ENCODE peak calls at places on chromosomes 4 and X, in five cellular contexts. L is hepatocyte; Y is MM.1S; A is psoas muscle; N is CD4-positive, alpha-beta T cell. X is an unnamed sample.

GRCh38 chr4:146638801-146639351 is at the start of gene POU4F2:
- DNase-seq in L (peak), Y (no peak), A (no peak), N (no peak), X (peak)

GRCh38 chrX:65838674-65839073 is 171.2 kb downstream of the MSN start:
- DNase-seq in L (no peak), Y (no peak), A (no peak), N (no peak), X (no peak)

GRCh38 chr4:74999714-75000309 is 66.9 kb downstream of the PARM1 start:
- DNase-seq in L (no peak), Y (no peak), A (no peak), N (no peak), X (no peak)

GRCh38 chr4:177001271-177002175 is 208.8 kb upstream of the VEGFC start:
- DNase-seq in L (no peak), Y (no peak), A (no peak), N (no peak), X (no peak)

GRCh38 chr4:4411906-4412305 is 25.0 kb downstream of the NSG1 start:
- DNase-seq in L (no peak), Y (no peak), A (peak), N (no peak), X (no peak)

GRCh38 chrX:79161655-79162054 is 17.2 kb downstream of the GPR174 start:
- DNase-seq in L (no peak), Y (peak), A (no peak), N (peak), X (no peak)

GRCh38 chr4:57270350-57270749 is 160.2 kb upstream of the IGFBP7 start:
- DNase-seq in L (peak), Y (no peak), A (peak), N (no peak), X (no peak)

GRCh38 chrX:133865761-133866470 is 119.5 kb downstream of the GPC3 start:
- DNase-seq in L (no peak), Y (no peak), A (no peak), N (no peak), X (no peak)

GRCh38 chrX:57929373-57929772 is 19.1 kb upstream of the ZXDA start:
- DNase-seq in L (no peak), Y (peak), A (no peak), N (no peak), X (no peak)

GRCh38 chr4:25749150-25749794 is 93.6 kb downstream of the SLC34A2 start:
- DNase-seq in L (no peak), Y (no peak), A (no peak), N (no peak), X (no peak)

GRCh38 chr4:55385201-55385649 is 10.5 kb upstream of the TMEM165 start:
- DNase-seq in L (peak), Y (no peak), A (no peak), N (no peak), X (no peak)

GRCh38 chr4:83282049-83282535 is 2.5 kb downstream of the COQ2 start:
- DNase-seq in L (peak), Y (peak), A (no peak), N (peak), X (peak)

GRCh38 chr4:168864831-168865541 is 145.1 kb downstream of the CBR4 start:
- DNase-seq in L (no peak), Y (no peak), A (no peak), N (no peak), X (no peak)

GRCh38 chr4:8400641-8401325 is 39.7 kb downstream of the ACOX3 start:
- DNase-seq in L (no peak), Y (no peak), A (no peak), N (no peak), X (no peak)

GRCh38 chrX:135625995-135626394 is 87.4 kb upstream of the CT45A1 start:
- DNase-seq in L (peak), Y (no peak), A (no peak), N (no peak), X (peak)

GRCh38 chr4:54513231-54513630 is 144.5 kb upstream of the KIT start:
- DNase-seq in L (peak), Y (no peak), A (no peak), N (no peak), X (peak)

GRCh38 chrX:39905475-39905889 is 192.3 kb downstream of the BCOR start:
- DNase-seq in L (peak), Y (no peak), A (no peak), N (no peak), X (no peak)

GRCh38 chr4:184409911-184410692 is 64.2 kb downstream of the IRF2 start:
- DNase-seq in L (no peak), Y (peak), A (no peak), N (peak), X (no peak)

GRCh38 chr4:121212801-121213200 is 48.7 kb upstream of the TNIP3 start:
- DNase-seq in L (no peak), Y (no peak), A (no peak), N (no peak), X (no peak)

GRCh38 chr4:5708171-5708828 is at the start of gene EVC2:
- DNase-seq in L (peak), Y (peak), A (peak), N (no peak), X (peak)

GRCh38 chrX:45711231-45711630 is 510.6 kb upstream of the DIPK2B start:
- DNase-seq in L (no peak), Y (no peak), A (no peak), N (no peak), X (no peak)

GRCh38 chr4:5863461-5864113 is 29.3 kb downstream of the CRMP1 start:
- DNase-seq in L (peak), Y (peak), A (no peak), N (no peak), X (peak)

GRCh38 chr4:1571986-1572385 is 112.1 kb downstream of the FAM53A start:
- DNase-seq in L (no peak), Y (no peak), A (peak), N (no peak), X (no peak)

GRCh38 chr4:145819246-145820181 is 119.1 kb downstream of the ZNF827 start:
- DNase-seq in L (no peak), Y (peak), A (no peak), N (no peak), X (no peak)

GRCh38 chr4:150152764-150153163 is 74.5 kb downstream of the DCLK2 start:
- DNase-seq in L (no peak), Y (no peak), A (no peak), N (no peak), X (no peak)

GRCh38 chr4:183469936-183470335 is 25.5 kb downstream of the CDKN2AIP start:
- DNase-seq in L (no peak), Y (no peak), A (no peak), N (no peak), X (peak)

GRCh38 chrX:58025979-58026378 is 115.7 kb upstream of the ZXDA start:
- DNase-seq in L (no peak), Y (peak), A (no peak), N (peak), X (peak)

GRCh38 chr4:72357908-72358307 is 211.1 kb downstream of the ADAMTS3 start:
- DNase-seq in L (peak), Y (no peak), A (no peak), N (no peak), X (no peak)

GRCh38 chr4:7128234-7128633 is 60.4 kb upstream of the GRPEL1 start:
- DNase-seq in L (no peak), Y (no peak), A (no peak), N (no peak), X (no peak)

GRCh38 chr4:7121174-7121573 is 53.3 kb upstream of the GRPEL1 start:
- DNase-seq in L (no peak), Y (no peak), A (no peak), N (no peak), X (no peak)

GRCh38 chr4:7127591-7127990 is 59.7 kb upstream of the GRPEL1 start:
- DNase-seq in L (no peak), Y (no peak), A (no peak), N (no peak), X (no peak)

GRCh38 chr4:7121861-7122653 is 54.2 kb upstream of the GRPEL1 start:
- DNase-seq in L (no peak), Y (no peak), A (no peak), N (no peak), X (no peak)

DNA sequence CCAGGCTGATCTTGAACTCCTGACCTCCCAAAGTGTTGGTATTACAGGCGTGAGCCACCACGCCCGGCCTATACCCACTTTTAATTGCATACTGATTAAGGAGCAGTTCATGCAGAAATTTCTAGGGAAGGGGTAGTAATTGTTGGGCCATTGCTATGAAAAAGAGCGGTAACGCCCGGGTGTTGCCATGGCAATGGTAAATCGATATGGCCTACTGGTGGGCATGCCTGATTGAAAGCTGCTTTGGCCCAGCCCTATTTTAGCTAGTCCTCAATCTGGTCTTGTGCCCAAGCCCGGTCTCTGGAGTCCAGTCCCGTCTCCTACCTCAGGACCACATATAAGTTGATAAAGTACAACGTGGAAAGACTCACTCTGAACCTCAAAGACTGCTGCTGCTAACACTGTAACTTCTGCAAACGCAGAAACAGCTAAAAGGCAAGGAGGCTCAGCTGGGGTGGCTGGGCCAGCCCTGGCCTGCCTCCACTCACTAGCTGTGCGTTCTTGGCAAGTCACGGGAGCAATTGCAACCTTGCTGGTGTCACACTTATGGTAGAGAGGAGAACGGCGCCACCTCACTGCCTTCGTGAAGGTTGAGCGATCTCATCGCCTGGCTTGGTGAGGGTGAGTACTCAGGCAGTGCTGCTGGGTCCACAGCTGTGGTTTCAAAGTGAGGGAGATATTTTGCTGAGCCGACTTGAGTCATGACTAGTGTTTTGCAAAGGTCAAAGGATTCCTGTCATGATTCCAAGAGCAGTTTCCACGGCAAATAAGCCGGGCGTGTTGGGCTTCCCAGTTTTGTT is 57.0 kb upstream of the GRPEL1 start:
- DNase-seq in L (peak), Y (no peak), A (peak), N (no peak), X (peak)
- TF ChIP-seq CTCF in L (no peak), Y (no peak), A (no peak), N (no peak), X (no peak)

GRCh38 chr4:128241019-128241418 is 46.6 kb downstream of the PGRMC2 start:
- DNase-seq in L (no peak), Y (no peak), A (no peak), N (no peak), X (no peak)

GRCh38 chr4:128244379-128244778 is 43.2 kb downstream of the PGRMC2 start:
- DNase-seq in L (no peak), Y (no peak), A (no peak), N (no peak), X (no peak)

GRCh38 chr4:128241981-128242380 is 45.6 kb downstream of the PGRMC2 start:
- DNase-seq in L (no peak), Y (no peak), A (no peak), N (no peak), X (no peak)

GRCh38 chr4:128241425-128241913 is 46.1 kb downstream of the PGRMC2 start:
- DNase-seq in L (peak), Y (no peak), A (no peak), N (no peak), X (peak)

DNA sequence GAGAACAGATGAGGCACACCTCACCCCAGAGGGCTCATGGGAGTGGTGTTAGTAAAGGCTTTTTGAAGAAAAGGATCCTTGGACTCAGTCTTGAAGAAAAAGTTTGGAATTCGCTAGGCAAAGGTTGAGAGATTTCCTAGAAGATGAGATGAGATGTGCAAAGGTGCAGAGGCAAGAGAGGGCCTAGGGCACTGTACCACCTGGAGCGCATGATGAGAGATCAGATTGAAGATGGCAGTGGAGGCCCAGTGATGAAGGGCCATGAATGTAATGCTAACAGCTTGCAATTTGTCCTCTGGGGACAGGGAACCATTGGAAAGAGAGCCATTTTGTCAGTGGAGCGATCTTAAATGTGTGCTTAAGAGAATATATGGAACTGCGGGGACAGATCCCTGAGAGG is 45.0 kb downstream of the PGRMC2 start:
- DNase-seq in L (no peak), Y (no peak), A (no peak), N (no peak), X (no peak)
- H3K27ac ChIP-seq in L (no peak), Y (no peak), A (no peak), N (no peak), X (no peak)

GRCh38 chr4:138576684-138577083 is 334.5 kb upstream of the SLC7A11 start:
- DNase-seq in L (peak), Y (peak), A (no peak), N (no peak), X (peak)
- TF ChIP-seq CTCF in L (peak), Y (peak), A (no peak), N (no peak), X (no peak)

DNA sequence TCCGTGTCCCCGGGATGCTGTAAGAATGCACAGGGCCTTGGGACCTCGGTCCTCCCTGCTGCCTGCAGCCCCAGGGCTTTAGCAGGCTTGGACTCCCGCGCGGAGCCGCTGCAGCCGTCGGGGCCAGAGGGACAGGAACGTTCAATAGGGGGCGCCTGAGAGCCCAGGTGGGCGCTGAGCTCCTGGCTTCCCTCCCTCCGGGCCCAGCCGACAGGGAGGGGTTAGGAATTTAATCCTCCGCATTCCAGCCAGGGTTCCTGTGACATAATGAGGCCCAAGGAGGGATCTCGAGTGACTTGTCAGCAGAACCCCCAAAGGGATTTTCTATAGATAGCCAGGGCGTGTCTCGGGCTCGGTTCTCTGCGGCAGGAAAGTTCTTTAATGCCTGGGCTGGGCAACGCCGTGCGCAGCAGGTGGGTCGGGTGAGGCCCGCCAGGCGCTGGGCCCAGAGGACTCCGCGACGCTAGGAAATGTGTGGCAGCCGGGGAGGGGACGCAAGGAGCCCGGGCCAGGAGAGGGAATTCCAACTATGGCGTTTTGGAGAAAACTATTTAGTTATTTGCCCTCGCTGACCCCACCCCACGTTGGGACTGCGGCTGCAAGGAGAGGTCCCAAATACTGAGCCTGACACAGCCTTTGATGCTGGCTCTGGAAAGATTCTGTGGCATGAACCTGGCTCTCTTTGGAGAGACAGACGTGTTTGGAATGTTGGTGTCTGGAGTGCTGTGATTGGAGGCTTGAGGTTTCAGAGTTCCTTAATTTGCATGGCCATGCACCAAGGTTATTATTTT is 285.2 kb upstream of the GATB start:
- DNase-seq in L (peak), Y (no peak), A (peak), N (no peak), X (no peak)
- H3K27ac ChIP-seq in L (peak), Y (no peak), A (no peak), N (no peak), X (no peak)

DNA sequence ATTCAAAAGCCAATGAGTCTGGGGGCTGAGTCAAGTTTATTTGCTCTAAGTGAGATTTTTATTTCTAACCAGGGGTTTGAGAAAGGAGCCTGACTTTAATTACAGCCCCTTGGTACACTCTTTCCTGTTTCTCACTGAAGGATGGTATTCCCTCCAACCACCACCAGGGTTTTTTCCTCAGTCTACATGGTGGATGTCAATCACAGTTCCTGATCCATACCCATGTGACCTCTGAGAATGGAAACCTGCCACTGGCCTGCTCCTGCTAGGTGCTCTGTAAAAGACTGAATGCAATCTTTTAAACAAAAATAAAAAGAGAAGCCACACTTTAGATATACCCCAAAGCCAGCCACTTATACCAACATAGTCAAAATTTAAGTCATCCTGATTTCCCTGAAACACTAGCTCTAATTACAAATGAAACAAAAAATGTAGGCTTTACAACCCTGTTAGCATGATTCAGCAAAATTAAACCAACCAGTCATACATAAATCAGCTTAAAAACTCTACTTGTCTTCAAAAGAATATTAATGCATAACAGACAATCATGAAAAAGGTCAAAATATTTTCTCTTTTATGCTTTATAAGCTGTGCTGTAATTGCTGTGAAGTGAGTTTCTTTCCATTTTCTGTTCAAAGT is 112.1 kb upstream of the NWD2 start:
- DNase-seq in L (no peak), Y (no peak), A (no peak), N (no peak), X (no peak)
- TF ChIP-seq CTCF in L (no peak), Y (no peak), A (no peak), N (no peak), X (no peak)

GRCh38 chrX:154323537-154323936 is 27.9 kb downstream of the TKTL1 start:
- DNase-seq in L (no peak), Y (no peak), A (no peak), N (no peak), X (no peak)

GRCh38 chrX:154328646-154329045 is 33.1 kb downstream of the TKTL1 start:
- DNase-seq in L (no peak), Y (no peak), A (no peak), N (no peak), X (no peak)

GRCh38 chrX:154327026-154327820 is 31.6 kb downstream of the TKTL1 start:
- DNase-seq in L (no peak), Y (peak), A (no peak), N (peak), X (no peak)

GRCh38 chrX:154322890-154323289 is 27.3 kb downstream of the TKTL1 start:
- DNase-seq in L (no peak), Y (no peak), A (no peak), N (no peak), X (no peak)

GRCh38 chrX:154325541-154325940 is 29.9 kb downstream of the TKTL1 start:
- DNase-seq in L (no peak), Y (no peak), A (no peak), N (no peak), X (no peak)
- H3K27ac ChIP-seq in L (no peak), Y (no peak), A (no peak), N (peak), X (no peak)